ENCODE peak calls at places on chromosome 21, in seven cellular contexts. One of them, this sample, is unnamed.

GRCh38 chr21:25424045-25424444 is 183.2 kb downstream of the MRPL39 start:
- ATAC-seq in DND-41: no peak
- ATAC-seq in GM23338: no peak
- ATAC-seq in mucosa of descending colon: no peak
- ATAC-seq in CD8-positive, alpha-beta T cell: no peak
- ATAC-seq in IMR-90: no peak
- ATAC-seq in upper lobe of left lung: no peak
- ATAC-seq in this sample: no peak

GRCh38 chr21:44837537-44837936 is 19.7 kb upstream of the SUMO3 start:
- ATAC-seq in DND-41: no peak
- ATAC-seq in IMR-90: no peak
- ATAC-seq in upper lobe of left lung: no peak
- ATAC-seq in CD8-positive, alpha-beta T cell: no peak
- ATAC-seq in GM23338: peak
- ATAC-seq in mucosa of descending colon: no peak
- ATAC-seq in this sample: no peak

GRCh38 chr21:42385619-42386018 is 10.2 kb downstream of the TMPRSS3 start:
- ATAC-seq in IMR-90: no peak
- ATAC-seq in GM23338: no peak
- ATAC-seq in DND-41: no peak
- ATAC-seq in mucosa of descending colon: no peak
- ATAC-seq in CD8-positive, alpha-beta T cell: no peak
- ATAC-seq in upper lobe of left lung: no peak
- ATAC-seq in this sample: no peak

GRCh38 chr21:19261731-19262367 is 858.3 kb upstream of the TMPRSS15 start:
- ATAC-seq in mucosa of descending colon: no peak
- ATAC-seq in CD8-positive, alpha-beta T cell: no peak
- ATAC-seq in GM23338: no peak
- ATAC-seq in IMR-90: no peak
- ATAC-seq in DND-41: no peak
- ATAC-seq in upper lobe of left lung: no peak
- ATAC-seq in this sample: no peak

GRCh38 chr21:30880914-30881313 is 466 bp downstream of the KRTAP11-1 start:
- ATAC-seq in CD8-positive, alpha-beta T cell: no peak
- ATAC-seq in GM23338: no peak
- ATAC-seq in mucosa of descending colon: no peak
- ATAC-seq in DND-41: no peak
- ATAC-seq in upper lobe of left lung: no peak
- ATAC-seq in IMR-90: no peak
- ATAC-seq in this sample: no peak

GRCh38 chr21:42685036-42685435 is 31.6 kb downstream of the PDE9A start:
- ATAC-seq in GM23338: peak
- ATAC-seq in CD8-positive, alpha-beta T cell: peak
- ATAC-seq in upper lobe of left lung: no peak
- ATAC-seq in IMR-90: no peak
- ATAC-seq in DND-41: no peak
- ATAC-seq in mucosa of descending colon: no peak
- ATAC-seq in this sample: no peak

GRCh38 chr21:25362375-25363267 is 244.7 kb downstream of the MRPL39 start:
- ATAC-seq in IMR-90: no peak
- ATAC-seq in DND-41: no peak
- ATAC-seq in upper lobe of left lung: no peak
- ATAC-seq in mucosa of descending colon: no peak
- ATAC-seq in GM23338: no peak
- ATAC-seq in CD8-positive, alpha-beta T cell: no peak
- ATAC-seq in this sample: no peak

GRCh38 chr21:44872568-44873355 is 728 bp downstream of the PTTG1IP start:
- ATAC-seq in CD8-positive, alpha-beta T cell: no peak
- ATAC-seq in IMR-90: peak
- ATAC-seq in upper lobe of left lung: peak
- ATAC-seq in DND-41: peak
- ATAC-seq in mucosa of descending colon: no peak
- ATAC-seq in GM23338: peak
- ATAC-seq in this sample: no peak

GRCh38 chr21:45021428-45022347 is 52.7 kb upstream of the ADARB1 start:
- ATAC-seq in upper lobe of left lung: no peak
- ATAC-seq in CD8-positive, alpha-beta T cell: no peak
- ATAC-seq in GM23338: no peak
- ATAC-seq in mucosa of descending colon: no peak
- ATAC-seq in DND-41: no peak
- ATAC-seq in IMR-90: no peak
- ATAC-seq in this sample: no peak

GRCh38 chr21:26473471-26473870 is 99.6 kb downstream of the CYYR1 start:
- ATAC-seq in mucosa of descending colon: no peak
- ATAC-seq in CD8-positive, alpha-beta T cell: no peak
- ATAC-seq in IMR-90: no peak
- ATAC-seq in upper lobe of left lung: no peak
- ATAC-seq in GM23338: no peak
- ATAC-seq in DND-41: no peak
- ATAC-seq in this sample: no peak

DNA sequence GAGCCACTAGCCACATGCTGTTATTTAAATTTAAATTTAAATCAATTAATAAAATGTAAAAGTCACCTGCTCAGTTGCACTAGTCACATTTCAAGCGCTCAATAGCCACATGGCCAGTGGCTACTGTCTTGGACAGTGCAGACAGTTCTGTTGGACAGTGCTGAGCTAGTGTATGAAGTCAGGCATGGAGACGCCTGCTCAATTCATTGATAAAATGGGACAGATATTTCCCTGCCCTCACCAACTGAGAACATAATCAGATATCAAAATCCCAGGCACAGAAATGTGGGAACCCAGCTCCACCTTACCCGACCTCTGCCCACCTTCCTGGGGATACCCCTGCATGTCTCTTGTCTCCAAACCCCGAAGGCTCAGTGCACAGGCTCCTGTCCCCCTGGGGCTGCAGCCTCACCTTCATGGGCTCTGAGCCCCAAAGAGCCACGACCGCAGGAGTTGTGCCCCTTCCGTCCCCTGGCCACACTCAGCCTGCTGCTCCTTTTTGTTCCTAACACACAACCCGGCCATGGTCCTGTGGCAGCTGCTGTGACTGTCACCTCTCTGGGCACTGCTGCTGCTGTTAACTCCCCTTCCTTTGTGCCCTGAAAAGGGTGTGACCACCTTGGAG is 63.5 kb downstream of the TCP10L start:
- ATAC-seq in IMR-90: peak
- ATAC-seq in DND-41: no peak
- ATAC-seq in upper lobe of left lung: peak
- ATAC-seq in mucosa of descending colon: peak
- ATAC-seq in GM23338: no peak
- ATAC-seq in CD8-positive, alpha-beta T cell: no peak
- ATAC-seq in this sample: no peak
- H3K4me3 ChIP-seq in IMR-90: no peak
- H3K4me3 ChIP-seq in DND-41: no peak
- H3K4me3 ChIP-seq in upper lobe of left lung: no peak
- H3K4me3 ChIP-seq in mucosa of descending colon: no peak
- H3K4me3 ChIP-seq in GM23338: no peak
- H3K4me3 ChIP-seq in CD8-positive, alpha-beta T cell: no peak
- H3K4me3 ChIP-seq in this sample: no peak

GRCh38 chr21:36478941-36479340 is 981 bp downstream of the CLDN14 start:
- ATAC-seq in GM23338: peak
- ATAC-seq in upper lobe of left lung: no peak
- ATAC-seq in IMR-90: no peak
- ATAC-seq in DND-41: no peak
- ATAC-seq in mucosa of descending colon: no peak
- ATAC-seq in CD8-positive, alpha-beta T cell: no peak
- ATAC-seq in this sample: no peak
- H3K4me3 ChIP-seq in GM23338: no peak
- H3K4me3 ChIP-seq in upper lobe of left lung: no peak
- H3K4me3 ChIP-seq in IMR-90: no peak
- H3K4me3 ChIP-seq in DND-41: no peak
- H3K4me3 ChIP-seq in mucosa of descending colon: no peak
- H3K4me3 ChIP-seq in CD8-positive, alpha-beta T cell: no peak
- H3K4me3 ChIP-seq in this sample: no peak

GRCh38 chr21:40851749-40852148 is 4.8 kb upstream of the DSCAM start:
- ATAC-seq in CD8-positive, alpha-beta T cell: no peak
- ATAC-seq in IMR-90: no peak
- ATAC-seq in DND-41: no peak
- ATAC-seq in upper lobe of left lung: no peak
- ATAC-seq in mucosa of descending colon: no peak
- ATAC-seq in GM23338: no peak
- ATAC-seq in this sample: no peak
- H3K4me3 ChIP-seq in CD8-positive, alpha-beta T cell: no peak
- H3K4me3 ChIP-seq in IMR-90: no peak
- H3K4me3 ChIP-seq in DND-41: no peak
- H3K4me3 ChIP-seq in upper lobe of left lung: no peak
- H3K4me3 ChIP-seq in mucosa of descending colon: no peak
- H3K4me3 ChIP-seq in GM23338: no peak
- H3K4me3 ChIP-seq in this sample: no peak

GRCh38 chr21:43699933-43700599 is 18.9 kb upstream of the PDXK start:
- ATAC-seq in mucosa of descending colon: no peak
- ATAC-seq in DND-41: no peak
- ATAC-seq in CD8-positive, alpha-beta T cell: no peak
- ATAC-seq in upper lobe of left lung: no peak
- ATAC-seq in GM23338: no peak
- ATAC-seq in IMR-90: no peak
- ATAC-seq in this sample: no peak

GRCh38 chr21:43707462-43707861 is 11.5 kb upstream of the PDXK start:
- ATAC-seq in DND-41: no peak
- ATAC-seq in upper lobe of left lung: no peak
- ATAC-seq in CD8-positive, alpha-beta T cell: no peak
- ATAC-seq in mucosa of descending colon: no peak
- ATAC-seq in IMR-90: no peak
- ATAC-seq in GM23338: no peak
- ATAC-seq in this sample: no peak

GRCh38 chr21:43701936-43702784 is 16.8 kb upstream of the PDXK start:
- ATAC-seq in GM23338: peak
- ATAC-seq in CD8-positive, alpha-beta T cell: no peak
- ATAC-seq in IMR-90: no peak
- ATAC-seq in mucosa of descending colon: peak
- ATAC-seq in DND-41: no peak
- ATAC-seq in upper lobe of left lung: no peak
- ATAC-seq in this sample: no peak

GRCh38 chr21:43702785-43703067 is 16.2 kb upstream of the PDXK start:
- ATAC-seq in upper lobe of left lung: no peak
- ATAC-seq in DND-41: no peak
- ATAC-seq in mucosa of descending colon: peak
- ATAC-seq in CD8-positive, alpha-beta T cell: no peak
- ATAC-seq in IMR-90: no peak
- ATAC-seq in GM23338: peak
- ATAC-seq in this sample: no peak

DNA sequence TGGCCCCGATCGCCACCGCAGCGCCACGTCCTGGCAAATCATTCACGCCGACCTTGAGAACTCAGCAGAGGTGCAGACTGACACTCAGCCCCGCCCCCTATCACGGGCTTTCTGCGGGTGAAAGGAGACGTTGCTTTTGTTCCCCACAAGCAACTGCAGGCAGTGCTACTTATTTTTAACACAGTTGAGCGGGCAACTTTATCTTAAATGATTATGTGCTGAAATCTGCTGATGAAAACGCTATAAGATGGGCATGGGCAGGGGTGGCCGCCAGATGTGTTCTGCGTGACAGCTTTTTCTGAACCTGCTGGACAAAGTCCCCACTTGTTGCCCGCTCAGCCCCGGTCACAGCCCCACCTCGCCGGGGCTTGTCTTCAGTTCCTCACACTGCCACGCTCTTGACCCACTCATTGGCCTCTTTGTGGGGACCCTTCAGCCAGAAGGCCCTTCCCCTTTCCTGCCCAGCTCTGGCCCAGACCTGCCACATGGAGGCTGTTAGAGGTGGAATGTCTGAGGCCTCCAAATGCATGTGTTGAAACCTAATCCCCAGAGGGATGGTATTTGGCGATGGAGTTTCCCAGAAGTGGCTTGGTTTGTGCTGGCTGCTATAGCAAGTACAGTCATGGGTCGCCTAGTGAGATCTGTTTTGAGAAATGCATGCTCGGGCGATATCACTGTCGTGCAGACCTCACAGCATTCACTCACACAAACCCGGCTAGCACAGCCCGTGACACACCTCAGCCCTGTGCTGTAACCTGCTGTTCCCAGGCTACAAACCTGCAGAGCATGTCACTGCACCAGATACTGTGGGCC is 15.7 kb upstream of the PDXK start:
- ATAC-seq in DND-41: no peak
- ATAC-seq in upper lobe of left lung: no peak
- ATAC-seq in GM23338: peak
- ATAC-seq in CD8-positive, alpha-beta T cell: peak
- ATAC-seq in mucosa of descending colon: peak
- ATAC-seq in IMR-90: peak
- ATAC-seq in this sample: peak
- H3K4me3 ChIP-seq in DND-41: no peak
- H3K4me3 ChIP-seq in upper lobe of left lung: no peak
- H3K4me3 ChIP-seq in GM23338: no peak
- H3K4me3 ChIP-seq in CD8-positive, alpha-beta T cell: no peak
- H3K4me3 ChIP-seq in mucosa of descending colon: no peak
- H3K4me3 ChIP-seq in IMR-90: no peak
- H3K4me3 ChIP-seq in this sample: no peak

GRCh38 chr21:35159881-35160280 is 110.8 kb upstream of the RUNX1 start:
- ATAC-seq in IMR-90: no peak
- ATAC-seq in upper lobe of left lung: no peak
- ATAC-seq in DND-41: no peak
- ATAC-seq in mucosa of descending colon: no peak
- ATAC-seq in CD8-positive, alpha-beta T cell: no peak
- ATAC-seq in GM23338: no peak
- ATAC-seq in this sample: no peak

GRCh38 chr21:35164380-35164779 is 115.3 kb upstream of the RUNX1 start:
- ATAC-seq in mucosa of descending colon: no peak
- ATAC-seq in upper lobe of left lung: no peak
- ATAC-seq in DND-41: no peak
- ATAC-seq in IMR-90: no peak
- ATAC-seq in GM23338: no peak
- ATAC-seq in CD8-positive, alpha-beta T cell: no peak
- ATAC-seq in this sample: no peak

GRCh38 chr21:35168702-35169101 is 119.6 kb upstream of the RUNX1 start:
- ATAC-seq in CD8-positive, alpha-beta T cell: no peak
- ATAC-seq in upper lobe of left lung: no peak
- ATAC-seq in mucosa of descending colon: no peak
- ATAC-seq in GM23338: no peak
- ATAC-seq in DND-41: no peak
- ATAC-seq in IMR-90: peak
- ATAC-seq in this sample: no peak

GRCh38 chr21:35164971-35165483 is 115.9 kb upstream of the RUNX1 start:
- ATAC-seq in GM23338: no peak
- ATAC-seq in mucosa of descending colon: no peak
- ATAC-seq in CD8-positive, alpha-beta T cell: no peak
- ATAC-seq in upper lobe of left lung: no peak
- ATAC-seq in DND-41: no peak
- ATAC-seq in IMR-90: no peak
- ATAC-seq in this sample: no peak

GRCh38 chr21:35163381-35163780 is 114.3 kb upstream of the RUNX1 start:
- ATAC-seq in CD8-positive, alpha-beta T cell: no peak
- ATAC-seq in GM23338: no peak
- ATAC-seq in DND-41: no peak
- ATAC-seq in upper lobe of left lung: no peak
- ATAC-seq in mucosa of descending colon: no peak
- ATAC-seq in IMR-90: no peak
- ATAC-seq in this sample: no peak
- H3K4me3 ChIP-seq in CD8-positive, alpha-beta T cell: no peak
- H3K4me3 ChIP-seq in GM23338: no peak
- H3K4me3 ChIP-seq in DND-41: no peak
- H3K4me3 ChIP-seq in upper lobe of left lung: no peak
- H3K4me3 ChIP-seq in mucosa of descending colon: no peak
- H3K4me3 ChIP-seq in IMR-90: no peak
- H3K4me3 ChIP-seq in this sample: no peak

This sample was measured in gastroesophageal sphincter.